ENCODE peak calls at places on chromosomes 16 and 17, in ten cellular contexts. R is mesothelial cell of epicardium; M is NCI-H510A treated with DMSO at 0.1 percent for 48 hours; B is left ventricle myocardium inferior; Z is progenitor cell of endocrine pancreas; I is WTC11; O is transverse colon; V is stimulated activated CD4-positive, alpha-beta T cell treated with anti-CD3 and anti-CD28 coated beads, Interleukin-4, amount 100 ng/mL, for 1 hour; J is neural crest cell; L is effector memory CD8-positive, alpha-beta T cell. T is an unnamed sample.

GRCh38 chr17:81561494-81561885 is 9.3 kb upstream of the FAAP100 start:
- DNase-seq in B (no peak), Z (no peak), L (no peak), M (no peak), O (no peak), I (no peak), J (no peak), R (no peak), V (no peak), T (no peak)

GRCh38 chr17:2025220-2025621 is at the start of gene RTN4RL1:
- DNase-seq in L (peak; percentile 56), B (peak; percentile 78), J (no peak), O (peak; percentile 71), R (peak; percentile 65), I (peak; percentile 56), V (peak; percentile 71), M (peak; percentile 14), Z (peak; percentile 41), T (peak; percentile 56)

GRCh38 chr17:1031711-1032110 is 34.8 kb downstream of the TIMM22 start:
- DNase-seq in Z (no peak), R (no peak), O (peak; percentile 34), L (no peak), I (peak; percentile 71), M (no peak), B (peak; percentile 83), J (peak; percentile 47), V (no peak), T (no peak)

GRCh38 chr16:22018559-22018958 is 10.6 kb downstream of the MOSMO start:
- DNase-seq in V (no peak), L (no peak), R (no peak), M (no peak), Z (no peak), O (no peak), J (no peak), I (no peak), B (no peak), T (no peak)

GRCh38 chr17:34998205-34998604 is 17.9 kb downstream of the LIG3 start:
- DNase-seq in V (peak; percentile 75), O (peak; percentile 80), M (peak; percentile 50), R (peak; percentile 59), J (peak; percentile 52), I (peak; percentile 79), Z (peak; percentile 58), L (peak; percentile 78), B (peak; percentile 72), T (no peak)

GRCh38 chr17:29176500-29177351 is 3.5 kb downstream of the MYO18A start:
- DNase-seq in Z (peak; percentile 54), M (peak; percentile 88), O (peak; percentile 82), J (peak; percentile 43), V (peak; percentile 67), L (peak; percentile 27), I (peak; percentile 60), R (peak; percentile 62), B (peak; percentile 52), T (peak; percentile 38)

GRCh38 chr17:61728297-61728836 is 135.0 kb downstream of the BRIP1 start:
- DNase-seq in M (no peak), V (no peak), O (no peak), L (no peak), Z (no peak), B (no peak), I (no peak), R (no peak), J (no peak), T (no peak)

GRCh38 chr16:10827691-10828341 is 9.2 kb upstream of the TVP23A start:
- DNase-seq in Z (no peak), I (no peak), O (peak; percentile 55), L (no peak), B (peak; percentile 86), M (no peak), V (no peak), J (peak; percentile 2), R (no peak), T (no peak)

GRCh38 chr17:887842-888214 is 91.7 kb downstream of the NXN start:
- DNase-seq in M (no peak), B (no peak), Z (no peak), I (no peak), R (no peak), O (no peak), J (no peak), V (no peak), L (no peak), T (no peak)

GRCh38 chr16:2296662-2297505 is 29.0 kb upstream of the RNPS1 start:
- DNase-seq in Z (no peak), O (no peak), J (peak; percentile 18), L (no peak), M (no peak), B (no peak), I (peak; percentile 74), V (no peak), R (no peak), T (peak; percentile 8)

GRCh38 chr16:72262711-72263110 is 90.8 kb upstream of the PMFBP1 start:
- DNase-seq in I (no peak), V (no peak), Z (no peak), M (no peak), L (no peak), B (no peak), R (no peak), O (no peak), J (no peak), T (no peak)

GRCh38 chr17:4499431-4500187 is 928 bp downstream of the SPNS2 start:
- DNase-seq in V (peak; percentile 31), I (peak; percentile 44), B (no peak), J (peak; percentile 19), O (no peak), R (no peak), Z (no peak), L (peak; percentile 24), M (no peak), T (no peak)

GRCh38 chr17:34503804-34504203 is 75.6 kb upstream of the TMEM132E start:
- DNase-seq in V (no peak), L (no peak), B (peak; percentile 35), R (no peak), I (no peak), O (peak; percentile 14), M (no peak), J (no peak), Z (no peak), T (no peak)

GRCh38 chr16:50195276-50195675 is 42.2 kb downstream of the TENT4B start:
- DNase-seq in V (no peak), I (no peak), R (no peak), O (no peak), M (no peak), L (no peak), J (no peak), Z (no peak), B (no peak), T (no peak)

GRCh38 chr17:69357701-69358100 is 30.8 kb upstream of the ABCA5 start:
- DNase-seq in L (no peak), M (no peak), Z (no peak), V (no peak), R (no peak), J (no peak), B (no peak), O (no peak), I (no peak), T (no peak)

GRCh38 chr17:61002316-61002736 is 324.7 kb downstream of the BCAS3 start:
- DNase-seq in L (no peak), I (no peak), Z (no peak), J (no peak), R (no peak), O (no peak), M (peak; percentile 44), B (no peak), V (no peak), T (peak; percentile 55)

GRCh38 chr17:77473615-77474226 is 333.0 kb downstream of the SEC14L1 start:
- DNase-seq in M (no peak), Z (no peak), J (no peak), R (no peak), B (no peak), V (peak; percentile 37), O (no peak), L (no peak), I (no peak), T (no peak)

GRCh38 chr17:19242323-19242722 is 5.2 kb downstream of the EPN2 start:
- DNase-seq in B (no peak), O (no peak), R (no peak), L (no peak), V (no peak), I (no peak), Z (no peak), J (no peak), M (peak; percentile 58), T (no peak)

GRCh38 chr17:35087731-35088646 is 24.5 kb upstream of the RFFL start:
- DNase-seq in J (peak; percentile 29), I (peak; percentile 50), B (peak; percentile 46), Z (peak; percentile 19), M (peak; percentile 54), V (peak; percentile 14), O (peak; percentile 72), L (peak; percentile 26), R (peak; percentile 46), T (no peak)

GRCh38 chr16:11674818-11675560 is 6.7 kb downstream of the SNN start:
- DNase-seq in V (no peak), L (no peak), M (no peak), J (no peak), Z (no peak), R (no peak), O (no peak), B (no peak), I (no peak), T (no peak)

GRCh38 chr16:67943619-67944503 is at the start of gene LCAT:
- DNase-seq in J (no peak), O (peak; percentile 43), R (no peak), M (no peak), L (no peak), Z (no peak), V (no peak), I (no peak), B (peak; percentile 69), T (no peak)

GRCh38 chr17:30393491-30393890 is 14.8 kb downstream of the CPD start:
- DNase-seq in Z (no peak), B (no peak), J (no peak), M (no peak), R (no peak), O (no peak), I (no peak), V (no peak), L (no peak), T (no peak)

T was measured in NCI-H1930.